ENCODE peak calls at places on chromosomes 4 and X, in six cellular contexts. Y is HepG2, T is HCT116, I is SK-N-SH, O is H1, H is K562. D is an unnamed sample.

GRCh38 chr4:65340382-65341109 is 329.7 kb downstream of the EPHA5 start:
- DNase-seq in Y (no peak), T (no peak), I (no peak), O (no peak), H (no peak), D (no peak)

GRCh38 chr4:113832795-113833194 is 71.3 kb upstream of the CAMK2D start:
- DNase-seq in Y (no peak), T (no peak), I (no peak), O (no peak), H (no peak), D (no peak)

GRCh38 chr4:141134051-141134450 is 782 bp upstream of the RNF150 start:
- DNase-seq in Y (no peak), T (no peak), I (peak; percentile 22), O (no peak), H (no peak), D (no peak)

GRCh38 chr4:184896868-184897715 is 71.3 kb upstream of the ACSL1 start:
- DNase-seq in Y (peak; percentile 46), T (no peak), I (no peak), O (no peak), H (no peak), D (no peak)

GRCh38 chrX:130829526-130830515 is 73.2 kb downstream of the ENOX2 start:
- DNase-seq in Y (no peak), T (no peak), I (no peak), O (no peak), H (no peak), D (no peak)

GRCh38 chr4:156560701-156561100 is 410.9 kb downstream of the PDGFC start:
- DNase-seq in Y (no peak), T (no peak), I (no peak), O (no peak), H (no peak), D (no peak)

GRCh38 chrX:19649227-19650009 is 134.1 kb upstream of the MAP3K15 start:
- DNase-seq in Y (no peak), T (no peak), I (no peak), O (no peak), H (no peak), D (no peak)

GRCh38 chr4:100981447-100982204 is 365.7 kb downstream of the PPP3CA start:
- DNase-seq in Y (no peak), T (no peak), I (no peak), O (no peak), H (no peak), D (no peak)

GRCh38 chr4:117137143-117137542 is 51.8 kb upstream of the TRAM1L1 start:
- DNase-seq in Y (no peak), T (peak; percentile 50), I (no peak), O (no peak), H (no peak), D (no peak)

GRCh38 chrX:111095974-111096870 is at the start of gene PAK3:
- DNase-seq in Y (no peak), T (no peak), I (peak; percentile 79), O (peak; percentile 53), H (no peak), D (no peak)
- H3K4me2 ChIP-seq in Y (peak within 1 kb of the TSS; percentile 58), T (no peak within 1 kb of the TSS), I (peak within 1 kb of the TSS; percentile 78), O (peak within 1 kb of the TSS; percentile 75), H (no peak within 1 kb of the TSS), D (peak within 1 kb of the TSS; percentile 30)

DNA sequence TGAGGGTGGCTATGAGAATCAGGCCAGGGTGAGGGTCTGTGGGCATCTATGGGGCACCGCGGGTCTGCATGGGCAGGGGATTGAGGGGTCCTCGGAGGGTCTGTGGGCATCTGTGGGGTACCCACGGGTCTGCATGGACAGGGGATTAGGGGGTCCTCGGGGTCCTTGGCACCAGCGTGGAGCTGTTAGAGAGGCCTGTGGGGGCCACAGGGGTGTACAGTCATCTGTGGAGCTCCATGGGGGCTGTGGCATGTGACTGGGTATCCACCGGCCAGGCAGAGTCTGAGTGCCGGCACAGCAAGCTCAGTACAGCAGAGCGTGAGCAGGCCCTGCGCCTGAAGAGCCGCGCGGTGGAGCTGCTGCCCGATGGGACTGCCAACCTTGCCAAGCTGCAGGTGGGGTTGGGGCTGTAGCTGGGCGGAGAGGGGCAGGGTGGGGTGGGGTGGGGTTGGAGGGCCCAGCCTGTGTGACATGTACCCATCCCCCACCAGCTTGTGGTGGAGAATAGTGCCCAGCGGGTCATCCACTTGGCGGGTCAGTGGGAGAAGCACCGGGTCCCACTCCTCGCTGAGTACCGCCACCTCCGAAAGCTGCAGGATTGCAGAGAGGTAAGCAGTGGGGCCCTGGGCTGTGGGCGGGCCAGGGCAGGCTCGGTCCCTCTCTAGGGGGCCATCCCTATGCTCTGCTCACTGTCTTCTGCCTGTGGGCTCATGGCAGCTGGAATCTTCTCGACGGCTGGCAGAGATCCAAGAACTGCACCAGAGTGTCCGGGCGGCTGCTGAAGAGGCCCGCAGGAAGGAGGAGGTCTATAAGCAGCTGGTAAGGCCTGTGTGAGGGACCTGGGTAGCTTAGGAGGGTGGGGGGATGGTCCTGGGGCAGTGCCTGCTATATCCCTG is 12.9 kb downstream of the CCDC22 start:
- DNase-seq in Y (no peak), T (no peak), I (peak; percentile 55), O (no peak), H (no peak), D (no peak)
- TF ChIP-seq SIN3A in Y (no peak), T (no peak), I (no peak), O (no peak), H (no peak), D (no peak)

GRCh38 chrX:46180258-46180687 is 364.9 kb downstream of the ZNF674 start:
- DNase-seq in Y (peak; percentile 2), T (peak; percentile 85), I (no peak), O (no peak), H (no peak), D (peak; percentile 49)
- H3K4me2 ChIP-seq in Y (no peak overlapping the region), T (peak overlapping the region; percentile 66), I (no peak overlapping the region), O (no peak overlapping the region), H (no peak overlapping the region), D (no peak overlapping the region)

GRCh38 chr4:63700569-63700968 is 708.7 kb downstream of the TECRL start:
- DNase-seq in Y (no peak), T (no peak), I (no peak), O (no peak), H (no peak), D (no peak)
- TF ChIP-seq SIN3A in Y (no peak), T (no peak), I (no peak), O (no peak), H (no peak), D (no peak)

GRCh38 chrX:154092371-154092770 is 5.1 kb downstream of the MECP2 start:
- DNase-seq in Y (no peak), T (no peak), I (no peak), O (no peak), H (no peak), D (no peak)
- H3K4me2 ChIP-seq in Y (no peak overlapping the region), T (no peak overlapping the region), I (no peak overlapping the region), O (no peak overlapping the region), H (peak overlapping the region; percentile 76), D (no peak overlapping the region)

DNA sequence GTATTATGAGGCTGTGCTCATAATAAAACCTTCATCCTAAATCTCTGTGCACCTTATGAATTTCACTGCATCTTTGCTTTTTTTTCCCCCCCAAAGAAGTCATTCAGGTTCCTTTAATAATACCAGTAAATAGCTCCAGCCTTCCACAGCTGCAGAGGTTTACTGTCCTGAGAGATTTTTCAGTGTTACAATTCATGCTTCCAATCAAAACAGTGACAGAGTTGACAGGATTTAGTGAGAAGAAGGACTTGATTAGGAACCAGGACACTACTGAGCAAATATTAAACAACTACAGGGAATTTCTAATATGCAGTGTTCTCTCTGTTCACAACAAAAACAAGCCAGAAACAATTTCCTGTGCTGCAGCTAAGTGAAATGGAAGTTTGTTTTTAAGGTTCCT is 149.1 kb downstream of the RASL11B start:
- DNase-seq in Y (no peak), T (no peak), I (no peak), O (no peak), H (no peak), D (no peak)
- TF ChIP-seq SIN3A in Y (no peak), T (no peak), I (no peak), O (no peak), H (no peak), D (no peak)

GRCh38 chr4:140046037-140046436 is 107.9 kb downstream of the MAML3 start:
- DNase-seq in Y (no peak), T (no peak), I (no peak), O (no peak), H (no peak), D (no peak)
- H3K4me2 ChIP-seq in Y (no peak overlapping the region), T (no peak overlapping the region), I (peak overlapping the region; percentile 7), O (peak overlapping the region; percentile 81), H (no peak overlapping the region), D (no peak overlapping the region)